ENCODE peak calls at places on chromosome 1, in eight cellular contexts. M is cardiac muscle cell; W is CD8-positive, alpha-beta memory T cell; O is IMR-90; J is small intestine; P is stomach; Z is ovary; I is uterus. S is an unnamed sample.

GRCh38 chr1:168301664-168302320 is 21.1 kb downstream of the TBX19 start:
- DNase-seq in I (no peak), P (no peak), M (peak; percentile 41), Z (no peak), O (peak; percentile 61), J (peak; percentile 53), W (no peak), S (peak; percentile 89)

GRCh38 chr1:28507247-28507645 is 1.4 kb downstream of the RCC1 start:
- DNase-seq in W (no peak), Z (no peak), P (no peak), M (peak; percentile 53), I (no peak), J (peak; percentile 29), O (no peak), S (no peak)

GRCh38 chr1:37875833-37876232 is 16.4 kb upstream of the MTF1 start:
- DNase-seq in O (no peak), J (no peak), M (no peak), P (no peak), I (no peak), Z (no peak), W (no peak), S (no peak)

GRCh38 chr1:118788372-118788955 is 199.7 kb downstream of the TBX15 start:
- DNase-seq in P (no peak), I (no peak), J (no peak), O (no peak), W (no peak), M (no peak), Z (no peak), S (no peak)

GRCh38 chr1:21651214-21652042 is 17.7 kb downstream of the RAP1GAP start:
- DNase-seq in W (peak; percentile 41), O (no peak), J (peak; percentile 40), Z (no peak), I (no peak), P (peak; percentile 63), M (peak; percentile 73), S (peak; percentile 58)

GRCh38 chr1:114756949-114757454 is 782 bp downstream of the CSDE1 start:
- DNase-seq in Z (peak; percentile 53), M (peak; percentile 24), W (no peak), J (peak; percentile 25), I (peak; percentile 22), O (peak; percentile 58), P (peak; percentile 32), S (no peak)

GRCh38 chr1:110063781-110064180 is 6.7 kb downstream of the ALX3 start:
- DNase-seq in P (no peak), W (no peak), J (no peak), M (no peak), Z (no peak), I (no peak), O (no peak), S (no peak)

GRCh38 chr1:6035719-6036118 is 10.0 kb upstream of the KCNAB2 start:
- DNase-seq in I (no peak), J (no peak), O (no peak), P (no peak), M (peak; percentile 2), W (no peak), Z (no peak), S (no peak)

GRCh38 chr1:26786437-26787380 is 1.0 kb upstream of the PIGV start:
- DNase-seq in M (peak; percentile 73), O (peak; percentile 86), P (peak; percentile 62), W (no peak), I (peak; percentile 77), J (peak; percentile 63), Z (peak; percentile 74), S (peak; percentile 59)

GRCh38 chr1:12456979-12457378 is 161.0 kb downstream of the DHRS3 start:
- DNase-seq in M (no peak), I (no peak), P (no peak), Z (no peak), J (no peak), W (no peak), O (peak; percentile 63), S (no peak)

GRCh38 chr1:60281360-60281932 is 207.9 kb upstream of the C1orf87 start:
- DNase-seq in P (peak; percentile 69), I (peak; percentile 16), Z (peak; percentile 30), M (peak; percentile 81), O (peak; percentile 30), J (peak; percentile 49), W (no peak), S (peak; percentile 42)

GRCh38 chr1:200231787-200232222 is 178.0 kb downstream of the ZNF281 start:
- DNase-seq in I (no peak), P (no peak), J (peak; percentile 1), M (no peak), Z (no peak), W (no peak), O (peak; percentile 45), S (no peak)

GRCh38 chr1:204454476-204454875 is 40.1 kb downstream of the PIK3C2B start:
- DNase-seq in P (no peak), Z (no peak), M (no peak), O (no peak), I (no peak), W (no peak), J (no peak), S (no peak)

DNA sequence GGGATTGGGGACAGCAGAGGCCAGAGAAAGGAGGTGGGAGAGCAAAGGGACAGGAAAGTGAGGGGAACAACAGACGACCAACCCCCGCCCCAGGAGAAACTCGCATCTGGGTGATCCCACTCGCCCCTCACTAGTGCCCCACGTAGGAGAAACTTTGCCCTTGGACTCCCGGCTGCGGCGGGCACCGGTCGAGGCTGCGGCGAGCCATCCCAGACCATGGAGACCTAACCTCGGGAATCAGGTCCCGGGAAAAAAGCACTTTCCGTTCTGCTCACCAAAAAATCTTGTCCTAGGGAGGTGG is 2.6 kb downstream of the GFI1 start:
- DNase-seq in J (no peak), O (no peak), M (no peak), Z (no peak), I (no peak), W (no peak), P (no peak), S (no peak)
- H3K4me3 ChIP-seq in J (peak overlapping the region; percentile 46), O (no peak overlapping the region), M (peak overlapping the region; percentile 23), Z (peak overlapping the region; percentile 20), I (peak overlapping the region; percentile 7), W (peak overlapping the region; percentile 94), P (peak overlapping the region; percentile 71), S (peak overlapping the region; percentile 50)

DNA sequence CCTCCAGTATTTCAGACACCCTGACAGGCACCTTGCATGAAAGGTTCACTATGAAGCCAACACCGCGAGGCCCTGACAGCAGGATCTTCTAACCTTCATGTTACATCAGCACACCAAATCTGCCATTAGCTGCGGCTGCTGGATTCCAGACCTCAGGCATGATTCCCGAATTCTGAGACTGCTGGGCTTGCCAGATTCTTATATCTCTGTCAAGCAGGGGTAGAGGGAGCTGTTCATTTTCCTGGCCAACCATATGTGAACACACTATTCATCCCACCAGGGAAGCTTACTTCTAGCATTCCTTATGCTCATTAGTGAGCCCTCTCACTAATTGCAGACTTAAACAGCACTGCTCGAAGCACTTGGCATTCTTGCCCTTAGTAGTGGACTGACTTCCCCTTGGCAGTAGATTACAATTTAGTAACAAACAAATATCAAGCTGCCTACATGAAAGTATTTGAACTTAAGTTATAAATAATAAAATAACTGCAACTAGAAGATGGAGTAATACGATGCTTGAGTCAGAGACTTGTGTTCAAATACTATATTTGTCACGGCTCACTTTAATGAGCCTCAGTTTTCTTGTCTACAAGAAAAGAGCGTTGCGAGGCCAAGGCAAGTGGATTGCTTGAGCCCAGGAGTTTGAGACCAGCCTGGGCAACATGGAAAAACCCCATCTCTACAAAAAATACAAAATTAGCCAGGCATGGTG is 43.3 kb downstream of the NID1 start:
- DNase-seq in Z (peak; percentile 48), O (peak; percentile 54), W (no peak), J (no peak), P (no peak), I (peak; percentile 74), M (peak; percentile 9), S (no peak)
- H3K36me3 ChIP-seq in Z (no peaks in the 10 kb centered on the region), O (peaks cover 32% of the 10 kb centered on the region), W (no peaks in the 10 kb centered on the region), J (no peaks in the 10 kb centered on the region), P (peaks cover 38% of the 10 kb centered on the region), I (no peaks in the 10 kb centered on the region), M (peaks cover 7% of the 10 kb centered on the region), S (peaks cover 1% of the 10 kb centered on the region)

DNA sequence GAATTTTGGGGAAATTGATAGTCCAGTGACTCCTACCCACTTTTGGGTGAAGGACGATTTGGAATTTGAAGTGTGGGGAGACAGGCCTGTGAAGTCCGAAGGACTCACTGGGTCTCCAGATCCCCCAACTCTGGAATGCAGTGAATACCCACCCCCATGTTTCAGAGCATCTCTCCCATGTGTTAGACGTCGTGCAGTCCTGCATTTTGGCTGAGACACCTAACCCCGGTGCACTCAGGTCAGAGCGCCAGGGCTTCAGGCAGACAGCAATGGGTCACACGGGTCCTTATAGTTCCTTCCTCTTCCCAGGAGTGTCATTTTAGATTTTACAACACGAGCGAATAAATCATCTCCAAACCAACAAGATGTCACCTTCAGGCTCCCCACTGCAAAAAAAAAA is 5.1 kb downstream of the PRRX1 start:
- DNase-seq in W (no peak), P (no peak), J (no peak), O (no peak), M (no peak), I (no peak), Z (no peak), S (no peak)
- H3K4me3 ChIP-seq in W (no peak overlapping the region), P (no peak overlapping the region), J (no peak overlapping the region), O (no peak overlapping the region), M (no peak overlapping the region), I (peak overlapping the region; percentile 88), Z (peak overlapping the region; percentile 21), S (no peak overlapping the region)

DNA sequence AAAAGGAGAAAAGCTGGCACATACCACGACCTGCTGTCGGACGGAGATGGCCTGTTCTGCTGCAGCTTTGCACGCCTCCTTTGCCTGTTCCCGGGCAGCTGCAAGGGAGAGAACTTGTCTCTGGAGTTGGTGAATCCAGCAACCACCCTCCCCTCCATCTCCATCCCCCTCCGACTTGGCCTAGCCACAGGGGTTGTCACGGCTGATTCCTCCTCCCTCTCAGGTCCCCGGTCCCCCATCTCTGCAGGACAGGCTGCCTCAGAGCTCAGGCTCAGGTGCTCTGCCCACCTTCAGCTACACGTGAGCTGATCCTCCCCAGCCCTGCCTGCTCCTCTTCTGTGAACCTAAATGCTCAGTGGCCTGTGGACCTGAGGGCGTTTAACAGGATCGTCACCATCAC is 11.1 kb upstream of the SRM start:
- DNase-seq in M (no peak), I (no peak), J (no peak), Z (no peak), O (no peak), P (no peak), W (no peak), S (peak; percentile 14)
- H3K36me3 ChIP-seq in M (peaks cover 63% of the 10 kb centered on the region), I (no peaks in the 10 kb centered on the region), J (peaks cover 37% of the 10 kb centered on the region), Z (no peaks in the 10 kb centered on the region), O (peaks cover 70% of the 10 kb centered on the region), P (peaks cover 95% of the 10 kb centered on the region), W (peaks cover 77% of the 10 kb centered on the region), S (peaks cover 3% of the 10 kb centered on the region)

GRCh38 chr1:35714921-35715567 is 3.6 kb downstream of the C1orf216 start:
- DNase-seq in M (no peak), I (no peak), Z (no peak), P (no peak), O (no peak), J (no peak), W (no peak), S (no peak)
- H3K4me3 ChIP-seq in M (no peak overlapping the region), I (no peak overlapping the region), Z (no peak overlapping the region), P (no peak overlapping the region), O (no peak overlapping the region), J (no peak overlapping the region), W (no peak overlapping the region), S (no peak overlapping the region)

GRCh38 chr1:207789792-207790787 is 38.2 kb downstream of the CD46 start:
- DNase-seq in Z (no peak), M (no peak), P (no peak), W (no peak), I (no peak), O (peak; percentile 43), J (peak; percentile 80), S (peak; percentile 25)
- H3K36me3 ChIP-seq in Z (no peaks in the 10 kb centered on the region), M (peaks cover 43% of the 10 kb centered on the region), P (no peaks in the 10 kb centered on the region), W (peaks cover 17% of the 10 kb centered on the region), I (no peaks in the 10 kb centered on the region), O (peaks cover 12% of the 10 kb centered on the region), J (peaks cover 3% of the 10 kb centered on the region), S (peaks cover 1% of the 10 kb centered on the region)

S was measured in Caco-2.